ENCODE peak calls at places on chromosomes 3 and 15, in ten cellular contexts. N, U, S, L, T, W, V, I, G and Y are unnamed samples.
A peak's percentile ranks its signal among the peaks of the same experiment; 100 is the strongest.

GRCh38 chr3:152942366-152942765 is 107.4 kb downstream of the P2RY1 start:
- DNase-seq in N (no peak), U (no peak), S (no peak), L (no peak), T (no peak), W (no peak), V (no peak), I (no peak), G (no peak), Y (peak; percentile 90)

GRCh38 chr3:27043328-27043956 is 325.7 kb downstream of the NEK10 start:
- DNase-seq in N (no peak), U (no peak), S (no peak), L (no peak), T (peak; percentile 60), W (no peak), V (no peak), I (no peak), G (no peak), Y (no peak)

GRCh38 chr15:67146214-67146613 is 80.8 kb downstream of the SMAD3 start:
- DNase-seq in N (no peak), U (no peak), S (peak; percentile 78), L (no peak), T (no peak), W (peak; percentile 89), V (no peak), I (no peak), G (no peak), Y (peak; percentile 58)

GRCh38 chr3:132311860-132312259 is 5.3 kb upstream of the ACP3 start:
- DNase-seq in N (no peak), U (no peak), S (no peak), L (no peak), T (peak; percentile 24), W (peak; percentile 18), V (no peak), I (no peak), G (no peak), Y (no peak)

GRCh38 chr15:84034831-84035753 is 200.5 kb upstream of the GOLGA6L4 start:
- DNase-seq in N (peak; percentile 34), U (no peak), S (no peak), L (no peak), T (peak; percentile 83), W (peak; percentile 24), V (peak; percentile 20), I (peak; percentile 21), G (no peak), Y (peak; percentile 59)

GRCh38 chr15:49366496-49366895 is 56.5 kb upstream of the FGF7 start:
- DNase-seq in N (no peak), U (no peak), S (no peak), L (no peak), T (no peak), W (no peak), V (no peak), I (no peak), G (no peak), Y (no peak)

GRCh38 chr3:134883697-134884385 is 88.8 kb downstream of the EPHB1 start:
- DNase-seq in N (no peak), U (no peak), S (no peak), L (no peak), T (no peak), W (no peak), V (no peak), I (no peak), G (no peak), Y (no peak)

GRCh38 chr3:23806322-23807160 is 786 bp downstream of the UBE2E1 start:
- DNase-seq in N (peak; percentile 57), U (no peak), S (peak; percentile 35), L (no peak), T (peak; percentile 63), W (peak; percentile 20), V (peak; percentile 28), I (peak; percentile 63), G (no peak), Y (no peak)

GRCh38 chr3:134294302-134294925 is 43.8 kb upstream of the RYK start:
- DNase-seq in N (peak; percentile 71), U (peak; percentile 22), S (no peak), L (no peak), T (no peak), W (no peak), V (no peak), I (peak; percentile 77), G (no peak), Y (no peak)

GRCh38 chr3:72277710-72278109 is 492.8 kb upstream of the PROK2 start:
- DNase-seq in N (no peak), U (no peak), S (no peak), L (no peak), T (no peak), W (no peak), V (no peak), I (no peak), G (no peak), Y (no peak)

GRCh38 chr15:24955549-24955929 is 752 bp downstream of the SNRPN start:
- DNase-seq in N (peak; percentile 18), U (peak; percentile 4), S (no peak), L (no peak), T (no peak), W (no peak), V (no peak), I (no peak), G (no peak), Y (no peak)

GRCh38 chr3:195811756-195812155 is at the start of gene MUC4:
- DNase-seq in N (no peak), U (no peak), S (no peak), L (no peak), T (peak; percentile 63), W (no peak), V (no peak), I (no peak), G (no peak), Y (no peak)

GRCh38 chr3:42764115-42764514 is 8.9 kb downstream of the CCDC13 start:
- DNase-seq in N (no peak), U (no peak), S (no peak), L (no peak), T (no peak), W (no peak), V (no peak), I (no peak), G (no peak), Y (no peak)

GRCh38 chr15:85744636-85745422 is 49.9 kb downstream of the KLHL25 start:
- DNase-seq in N (peak; percentile 23), U (no peak), S (no peak), L (no peak), T (no peak), W (no peak), V (no peak), I (no peak), G (no peak), Y (no peak)

DNA sequence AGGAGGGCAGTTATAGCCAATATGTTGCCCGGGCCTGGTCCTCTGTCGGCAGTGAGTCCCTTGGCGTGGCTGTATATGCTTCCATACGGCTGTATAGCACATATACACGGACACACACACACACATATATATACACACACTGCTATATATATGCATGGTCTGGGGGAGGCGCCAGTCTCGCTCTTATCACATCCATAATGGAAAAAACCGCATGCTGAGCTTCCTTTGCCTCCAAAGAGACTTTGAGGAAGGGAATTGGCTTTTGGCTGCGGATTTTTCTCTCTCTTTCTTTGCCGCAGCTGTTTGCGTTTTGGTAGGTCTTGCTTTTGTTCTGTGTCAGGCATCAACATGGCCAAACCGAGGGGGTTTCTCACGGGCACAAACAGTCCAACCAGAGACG is 11.3 kb upstream of the TMEM115 start:
- DNase-seq in N (no peak), U (no peak), S (peak; percentile 52), L (no peak), T (peak; percentile 56), W (no peak), V (peak; percentile 41), I (no peak), G (no peak), Y (peak; percentile 42)
- TF ChIP-seq CTCF in N (no peak), U (no peak), S (peak; percentile 9), L (no peak), T (peak; percentile 53), W (peak; percentile 12), V (no peak), I (no peak), G (peak; percentile 15), Y (peak; percentile 36)

GRCh38 chr3:197682713-197683112 is 54.0 kb downstream of the RUBCN start:
- DNase-seq in N (no peak), U (no peak), S (no peak), L (no peak), T (peak; percentile 24), W (no peak), V (no peak), I (no peak), G (no peak), Y (no peak)
- TF ChIP-seq CTCF in N (no peak), U (no peak), S (no peak), L (no peak), T (peak; percentile 61), W (no peak), V (no peak), I (no peak), G (no peak), Y (no peak)

GRCh38 chr3:143652118-143652517 is 196.2 kb downstream of the SLC9A9 start:
- DNase-seq in N (no peak), U (no peak), S (no peak), L (no peak), T (no peak), W (no peak), V (no peak), I (no peak), G (no peak), Y (no peak)

GRCh38 chr3:143648218-143648617 is 200.1 kb downstream of the SLC9A9 start:
- DNase-seq in N (no peak), U (no peak), S (no peak), L (no peak), T (peak; percentile 9), W (no peak), V (no peak), I (no peak), G (no peak), Y (no peak)

GRCh38 chr3:143648708-143649107 is 199.6 kb downstream of the SLC9A9 start:
- DNase-seq in N (no peak), U (no peak), S (no peak), L (no peak), T (peak; percentile 77), W (no peak), V (peak; percentile 49), I (no peak), G (no peak), Y (peak; percentile 33)

GRCh38 chr3:143650120-143650519 is 198.1 kb downstream of the SLC9A9 start:
- DNase-seq in N (no peak), U (no peak), S (peak; percentile 17), L (no peak), T (no peak), W (no peak), V (no peak), I (no peak), G (no peak), Y (no peak)

DNA sequence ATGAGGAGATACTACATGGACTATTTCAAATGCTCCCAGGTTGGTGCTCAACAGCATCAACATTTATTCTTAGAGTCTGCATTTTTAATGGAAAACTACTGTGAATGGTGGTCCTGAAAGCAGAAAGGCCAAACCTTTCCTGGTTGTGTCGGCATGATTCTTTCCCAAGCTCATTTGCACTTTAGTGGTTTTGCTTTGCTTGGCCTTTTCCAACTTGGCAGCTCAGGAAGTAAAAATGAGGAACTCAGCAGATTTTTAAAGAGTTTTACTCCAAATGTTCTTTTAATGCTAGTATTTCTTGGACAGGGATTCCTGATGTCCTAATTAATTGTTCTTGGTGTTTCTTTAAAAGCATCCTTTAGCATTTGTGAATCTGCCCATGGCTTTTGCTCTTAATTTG is 197.4 kb downstream of the SLC9A9 start:
- DNase-seq in N (no peak), U (no peak), S (no peak), L (no peak), T (no peak), W (no peak), V (no peak), I (no peak), G (no peak), Y (no peak)
- TF ChIP-seq CTCF in N (no peak), U (no peak), S (no peak), L (no peak), T (no peak), W (no peak), V (no peak), I (no peak), G (no peak), Y (no peak)

GRCh38 chr3:160747437-160747836 is 8.6 kb upstream of the PPM1L start:
- DNase-seq in N (no peak), U (no peak), S (peak; percentile 18), L (no peak), T (no peak), W (no peak), V (no peak), I (no peak), G (no peak), Y (no peak)
- TF ChIP-seq CTCF in N (no peak), U (no peak), S (no peak), L (no peak), T (no peak), W (no peak), V (no peak), I (no peak), G (no peak), Y (no peak)